ENCODE peak calls at places on chromosomes 11 and 22, in five cellular contexts. C is GM23248; G is Peyer's patch; O is transverse colon; X is CD4-positive, CD25-positive, alpha-beta regulatory T cell. J is an unnamed sample.

GRCh38 chr22:25540912-25541660 is 23.4 kb upstream of the GRK3 start:
- DNase-seq in C (no peak), G (no peak), X (no peak), O (no peak), J (no peak)

GRCh38 chr11:128343870-128344269 is 243.5 kb downstream of the ETS1 start:
- DNase-seq in C (no peak), O (no peak), G (no peak), X (peak; percentile 15), J (no peak)

GRCh38 chr11:12914401-12914912 is 94.7 kb upstream of the RASSF10 start:
- DNase-seq in C (peak; percentile 86), O (peak; percentile 24), G (no peak), X (no peak), J (peak; percentile 77)

GRCh38 chr11:33207408-33207985 is 46.2 kb upstream of the CSTF3 start:
- DNase-seq in O (no peak), G (no peak), X (no peak), C (peak; percentile 14), J (no peak)

GRCh38 chr11:18064035-18064434 is 18.0 kb upstream of the TPH1 start:
- DNase-seq in C (no peak), O (no peak), X (no peak), G (no peak), J (no peak)

GRCh38 chr11:7004482-7004881 is 15.7 kb downstream of the ZNF214 start:
- DNase-seq in G (no peak), C (peak; percentile 97), X (no peak), O (peak; percentile 13), J (no peak)

GRCh38 chr11:117876341-117877119 is at the start of gene FXYD6:
- DNase-seq in O (peak; percentile 35), X (no peak), G (no peak), C (peak; percentile 17), J (peak; percentile 74)

GRCh38 chr22:37002633-37003032 is 16.6 kb downstream of the TST start:
- DNase-seq in O (no peak), X (no peak), C (no peak), G (no peak), J (no peak)

GRCh38 chr11:123579482-123579812 is 75.0 kb downstream of the SCN3B start:
- DNase-seq in O (no peak), G (no peak), C (no peak), X (no peak), J (no peak)

GRCh38 chr22:49094858-49095257 is 732.8 kb downstream of the BRD1 start:
- DNase-seq in X (no peak), O (no peak), C (no peak), G (no peak), J (no peak)
- H3K9me3 ChIP-seq in X (no peaks in the 10 kb centered on the region), O (no peaks in the 10 kb centered on the region), C (no peaks in the 10 kb centered on the region), G (no peaks in the 10 kb centered on the region), J (no peaks in the 10 kb centered on the region)

GRCh38 chr11:2662430-2663299 is 37.1 kb downstream of the KCNQ1OT1 start:
- DNase-seq in C (no peak), X (no peak), O (no peak), G (peak; percentile 28), J (no peak)
- H3K9me3 ChIP-seq in C (peaks cover 5% of the 10 kb centered on the region), X (peaks cover 6% of the 10 kb centered on the region), O (peaks cover 6% of the 10 kb centered on the region), G (no peaks in the 10 kb centered on the region), J (no peaks in the 10 kb centered on the region)

DNA sequence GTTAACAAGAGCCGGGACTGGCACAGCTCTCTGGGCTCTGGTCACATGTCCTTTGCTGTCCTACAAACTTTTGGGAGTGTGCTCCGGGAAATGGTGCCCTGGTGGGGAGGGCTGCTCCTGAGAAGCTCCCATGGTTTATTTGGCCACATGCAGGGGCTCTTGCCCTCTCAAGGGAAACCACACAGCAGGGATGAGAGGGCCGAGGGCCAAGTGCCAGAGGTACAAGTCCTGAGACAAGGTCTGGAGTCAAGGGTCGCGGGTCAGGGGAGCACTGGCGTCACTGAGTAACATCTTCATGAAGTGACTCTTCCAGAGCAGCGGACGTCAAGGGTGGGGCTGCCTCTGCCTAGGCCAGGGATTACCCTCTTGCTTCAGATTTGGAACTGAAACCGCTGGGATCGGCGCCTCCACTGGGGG is 1160.6 kb downstream of the TBC1D22A start:
- DNase-seq in X (no peak), G (no peak), C (no peak), O (no peak), J (no peak)
- H3K9me3 ChIP-seq in X (no peaks in the 10 kb centered on the region), G (no peaks in the 10 kb centered on the region), C (no peaks in the 10 kb centered on the region), O (no peaks in the 10 kb centered on the region), J (no peaks in the 10 kb centered on the region)

GRCh38 chr11:3109921-3110706 is 52.9 kb upstream of the CARS1 start:
- DNase-seq in X (peak; percentile 25), C (peak; percentile 60), G (peak; percentile 72), O (peak; percentile 45), J (peak; percentile 62)

GRCh38 chr11:3108183-3108721 is 51.0 kb upstream of the CARS1 start:
- DNase-seq in O (peak; percentile 7), G (peak; percentile 27), X (no peak), C (no peak), J (no peak)

GRCh38 chr11:3115321-3115720 is 49.8 kb downstream of the OSBPL5 start:
- DNase-seq in C (no peak), O (no peak), G (no peak), X (no peak), J (no peak)

GRCh38 chr11:3109434-3109833 is 52.2 kb upstream of the CARS1 start:
- DNase-seq in C (no peak), G (peak; percentile 23), X (no peak), O (no peak), J (no peak)

GRCh38 chr11:3111919-3112690 is 53.0 kb downstream of the OSBPL5 start:
- DNase-seq in G (peak; percentile 14), O (no peak), X (no peak), C (no peak), J (no peak)
- H3K9me3 ChIP-seq in G (no peaks in the 10 kb centered on the region), O (peaks cover 4% of the 10 kb centered on the region), X (peaks cover 7% of the 10 kb centered on the region), C (peaks cover 4% of the 10 kb centered on the region), J (peaks cover 14% of the 10 kb centered on the region)

GRCh38 chr22:11627436-11627797 is 3900.6 kb upstream of the OR11H1 start:
- DNase-seq in X (no peak), O (no peak), C (no peak), G (no peak), J (no peak)
- H3K9me3 ChIP-seq in X (peaks cover 12% of the 10 kb centered on the region), O (peaks cover 39% of the 10 kb centered on the region), C (no peaks in the 10 kb centered on the region), G (peaks cover 7% of the 10 kb centered on the region), J (peaks cover 5% of the 10 kb centered on the region)

GRCh38 chr22:49237279-49237678 is 590.4 kb downstream of the BRD1 start:
- DNase-seq in G (no peak), X (no peak), C (no peak), O (no peak), J (no peak)

GRCh38 chr22:49237703-49238102 is 590.0 kb downstream of the BRD1 start:
- DNase-seq in C (no peak), G (no peak), X (no peak), O (no peak), J (no peak)

GRCh38 chr22:49235463-49236300 is 592.0 kb downstream of the BRD1 start:
- DNase-seq in G (no peak), O (peak; percentile 19), X (no peak), C (no peak), J (no peak)

GRCh38 chr22:49238181-49239141 is 589.2 kb downstream of the BRD1 start:
- DNase-seq in C (no peak), G (no peak), O (no peak), X (no peak), J (no peak)

GRCh38 chr22:49236541-49237075 is 591.1 kb downstream of the BRD1 start:
- DNase-seq in O (no peak), G (no peak), C (no peak), X (no peak), J (no peak)
- H3K9me3 ChIP-seq in O (no peaks in the 10 kb centered on the region), G (no peaks in the 10 kb centered on the region), C (no peaks in the 10 kb centered on the region), X (no peaks in the 10 kb centered on the region), J (no peaks in the 10 kb centered on the region)

J was measured in HAP-1.